ENCODE peak calls at places on chromosomes 3 and 15, in six cellular contexts. G is brain microvascular endothelial cell, O is HCT116, Y is BJ, W is kidney epithelial cell, B is uterus. Q is an unnamed sample.
A peak's percentile ranks its signal among the peaks of the same experiment; 100 is the strongest.

GRCh38 chr15:49832421-49832980 is 211.7 kb downstream of the DTWD1 start:
- DNase-seq in B (no peak), G (peak; percentile 21), O (no peak), W (no peak), Y (no peak), Q (no peak)

GRCh38 chr3:30198162-30198561 is 408.2 kb upstream of the TGFBR2 start:
- DNase-seq in B (no peak), Y (no peak), G (no peak), W (no peak), O (no peak), Q (no peak)

GRCh38 chr3:138114431-138114918 is 933 bp downstream of the DZIP1L start:
- DNase-seq in G (no peak), W (no peak), B (no peak), Y (no peak), O (no peak), Q (no peak)

GRCh38 chr3:131326307-131326706 is 55.3 kb upstream of the NUDT16 start:
- DNase-seq in W (no peak), G (no peak), B (no peak), O (peak; percentile 40), Y (no peak), Q (no peak)

GRCh38 chr3:99287876-99288275 is 350.5 kb upstream of the COL8A1 start:
- DNase-seq in B (no peak), W (no peak), Y (no peak), G (no peak), O (no peak), Q (no peak)

GRCh38 chr3:142577701-142578308 is 728 bp downstream of the ATR start:
- DNase-seq in B (no peak), W (no peak), O (no peak), Y (no peak), G (peak; percentile 5), Q (no peak)

GRCh38 chr3:126523745-126524428 is at the start of gene CHST13:
- DNase-seq in G (no peak), B (no peak), Y (no peak), O (no peak), W (no peak), Q (peak; percentile 54)

GRCh38 chr3:128080323-128080898 is 28.2 kb downstream of the SEC61A1 start:
- DNase-seq in B (no peak), O (no peak), W (peak; percentile 69), Y (peak; percentile 71), G (peak; percentile 93), Q (peak; percentile 31)

GRCh38 chr3:172561894-172562664 is 38.8 kb upstream of the TNFSF10 start:
- DNase-seq in W (peak; percentile 29), O (no peak), G (no peak), B (no peak), Y (no peak), Q (no peak)

GRCh38 chr15:63185206-63185605 is 4.2 kb upstream of the RAB8B start:
- DNase-seq in Y (no peak), G (no peak), B (no peak), O (no peak), W (no peak), Q (no peak)

GRCh38 chr3:95311272-95311671 is 1248.4 kb downstream of the NSUN3 start:
- DNase-seq in W (no peak), O (no peak), B (no peak), Y (no peak), G (no peak), Q (no peak)

GRCh38 chr15:62625421-62626033 is 417.0 kb upstream of the TPM1 start:
- DNase-seq in O (no peak), G (no peak), B (no peak), Y (peak; percentile 56), W (no peak), Q (no peak)

GRCh38 chr15:52745326-52746161 is 44.6 kb downstream of the ONECUT1 start:
- DNase-seq in G (no peak), Y (no peak), W (no peak), O (no peak), B (no peak), Q (no peak)

GRCh38 chr15:77025941-77026411 is 31.1 kb downstream of the PSTPIP1 start:
- DNase-seq in W (no peak), O (no peak), Y (no peak), G (no peak), B (peak; percentile 6), Q (peak; percentile 40)

GRCh38 chr3:140505876-140506275 is 172.0 kb upstream of the TRIM42 start:
- DNase-seq in B (no peak), G (no peak), W (no peak), Y (no peak), O (no peak), Q (no peak)

GRCh38 chr3:126747768-126748167 is 43.7 kb downstream of the CHCHD6 start:
- DNase-seq in Y (no peak), O (no peak), W (no peak), G (no peak), B (no peak), Q (no peak)

GRCh38 chr3:142215111-142215510 is 10.3 kb downstream of the GK5 start:
- DNase-seq in B (no peak), O (no peak), W (no peak), Y (no peak), G (no peak), Q (no peak)

GRCh38 chr3:114624676-114625181 is 330.9 kb downstream of the TIGIT start:
- DNase-seq in Y (peak; percentile 84), O (peak; percentile 87), G (peak; percentile 98), W (peak; percentile 98), B (peak; percentile 96), Q (peak; percentile 86)

GRCh38 chr3:152174876-152175575 is 93.7 kb upstream of the MBNL1 start:
- DNase-seq in Y (no peak), O (no peak), B (no peak), W (no peak), G (peak; percentile 32), Q (no peak)

GRCh38 chr3:116254535-116254934 is 190.8 kb downstream of the LSAMP start:
- DNase-seq in O (no peak), Y (no peak), B (no peak), G (no peak), W (no peak), Q (no peak)

GRCh38 chr15:40325188-40325587 is 1.7 kb downstream of the INAFM2 start:
- DNase-seq in G (no peak), W (no peak), O (no peak), Y (no peak), B (no peak), Q (no peak)

GRCh38 chr3:80187981-80188380 is 420.2 kb upstream of the ROBO1 start:
- DNase-seq in W (no peak), O (no peak), Y (no peak), G (no peak), B (no peak), Q (no peak)

GRCh38 chr15:99495430-99496301 is 70.1 kb upstream of the MEF2A start:
- DNase-seq in W (no peak), O (no peak), B (no peak), G (no peak), Y (no peak), Q (no peak)

GRCh38 chr15:39774688-39775267 is 7.9 kb downstream of the FSIP1 start:
- DNase-seq in W (no peak), O (no peak), Y (no peak), B (no peak), G (no peak), Q (no peak)

GRCh38 chr15:72890043-72890442 is 106.5 kb upstream of the ADPGK start:
- DNase-seq in Y (no peak), B (no peak), O (no peak), G (no peak), W (no peak), Q (no peak)

GRCh38 chr15:80246425-80246894 is 5.6 kb downstream of the CTXND1 start:
- DNase-seq in O (no peak), B (no peak), G (no peak), Y (no peak), W (no peak), Q (no peak)

GRCh38 chr3:9501226-9501625 is 52.4 kb downstream of the LHFPL4 start:
- DNase-seq in W (no peak), O (no peak), B (no peak), Y (no peak), G (no peak), Q (no peak)

GRCh38 chr3:62051506-62051905 is 321.8 kb downstream of the FEZF2 start:
- DNase-seq in W (no peak), Y (no peak), O (peak; percentile 27), G (peak; percentile 45), B (no peak), Q (no peak)

GRCh38 chr15:63473007-63473748 is 31.2 kb upstream of the USP3 start:
- DNase-seq in W (no peak), Y (no peak), B (no peak), O (no peak), G (no peak), Q (no peak)

GRCh38 chr3:62601238-62601856 is 228.0 kb upstream of the FEZF2 start:
- DNase-seq in Y (peak; percentile 62), W (no peak), B (no peak), G (peak; percentile 85), O (no peak), Q (no peak)

GRCh38 chr15:45254405-45255293 is 2.6 kb downstream of the SLC28A2 start:
- DNase-seq in O (no peak), B (no peak), W (no peak), Y (no peak), G (peak; percentile 3), Q (no peak)

GRCh38 chr3:110210261-110210660 is 861.4 kb upstream of the NECTIN3 start:
- DNase-seq in G (no peak), Y (no peak), W (no peak), O (no peak), B (no peak), Q (no peak)
- H3K4me3 ChIP-seq in G (no peak overlapping the region), Y (no peak overlapping the region), W (no peak overlapping the region), O (no peak overlapping the region), B (no peak overlapping the region), Q (no peak overlapping the region)

GRCh38 chr3:86986666-86987420 is 4.1 kb downstream of the VGLL3 start:
- DNase-seq in O (no peak), B (no peak), Y (no peak), G (no peak), W (no peak), Q (no peak)
- H3K27me3 ChIP-seq in O (peaks cover 5% of the 10 kb centered on the region), B (no peaks in the 10 kb centered on the region), Y (no peaks in the 10 kb centered on the region), G (no peaks in the 10 kb centered on the region), W (peaks cover 5% of the 10 kb centered on the region), Q (peaks cover 44% of the 10 kb centered on the region)

GRCh38 chr3:123724306-123724705 is 139.5 kb upstream of the HACD2 start:
- DNase-seq in W (no peak), Y (no peak), B (no peak), O (peak; percentile 29), G (no peak), Q (no peak)
- TF ChIP-seq CTCF in W (peak; percentile 36), Y (peak; percentile 55), B (peak; percentile 19), O (peak; percentile 43), G (peak; percentile 53), Q (peak; percentile 21)

GRCh38 chr3:186220886-186221285 is 112.0 kb upstream of the ETV5 start:
- DNase-seq in Y (no peak), O (no peak), G (no peak), B (no peak), W (no peak), Q (no peak)
- H3K4me3 ChIP-seq in Y (no peak overlapping the region), O (no peak overlapping the region), G (no peak overlapping the region), B (no peak overlapping the region), W (no peak overlapping the region), Q (no peak overlapping the region)

GRCh38 chr15:82062479-82062878 is 16.7 kb upstream of the MEX3B start:
- DNase-seq in B (no peak), Y (no peak), O (no peak), G (no peak), W (no peak), Q (no peak)
- H3K27me3 ChIP-seq in B (no peaks in the 10 kb centered on the region), Y (peaks cover 16% of the 10 kb centered on the region), O (peaks cover 15% of the 10 kb centered on the region), G (peaks cover 17% of the 10 kb centered on the region), W (peaks cover 16% of the 10 kb centered on the region), Q (peaks cover 10% of the 10 kb centered on the region)

GRCh38 chr3:14672588-14672987 is 2.4 kb upstream of the C3orf20 start:
- DNase-seq in W (no peak), G (no peak), Y (no peak), O (no peak), B (no peak), Q (no peak)
- TF ChIP-seq CTCF in W (no peak), G (no peak), Y (no peak), O (no peak), B (no peak), Q (no peak)